ENCODE peak calls at places on chromosomes 13 and 19, in eight cellular contexts. G is lower leg skin, U is prostate gland, W is ovary, P is GM12892, T is right lobe of liver, B is breast epithelium, Q is transverse colon. E is an unnamed sample.

GRCh38 chr13:31930901-31931522 is 100.6 kb upstream of the FRY start:
- DNase-seq in U (no peak), Q (no peak), G (no peak), W (no peak), T (no peak), P (peak), B (no peak), E (no peak)

GRCh38 chr19:41548954-41549688 is 26.8 kb upstream of the CEACAM21 start:
- DNase-seq in G (no peak), W (no peak), T (no peak), B (no peak), P (no peak), Q (peak), U (no peak), E (no peak)

GRCh38 chr13:99614465-99614885 is 113.2 kb downstream of the TM9SF2 start:
- DNase-seq in B (no peak), T (peak), W (no peak), U (peak), Q (peak), P (no peak), G (no peak), E (peak)

GRCh38 chr13:34344761-34345600 is 527.0 kb downstream of the RFC3 start:
- DNase-seq in G (no peak), W (no peak), B (no peak), U (no peak), Q (no peak), T (no peak), P (no peak), E (no peak)

GRCh38 chr19:4329858-4330257 is 8.8 kb downstream of the STAP2 start:
- DNase-seq in B (no peak), G (no peak), T (no peak), Q (no peak), W (peak), P (no peak), U (no peak), E (no peak)

GRCh38 chr19:15556634-15557181 is 48.4 kb downstream of the CYP4F22 start:
- DNase-seq in G (no peak), T (no peak), B (no peak), P (no peak), U (no peak), W (no peak), Q (no peak), E (no peak)

GRCh38 chr13:93098972-93099371 is 127.6 kb upstream of the GPC6 start:
- DNase-seq in Q (peak), P (no peak), B (no peak), G (no peak), U (no peak), T (peak), W (no peak), E (no peak)

GRCh38 chr19:33819496-33819874 is 22.8 kb downstream of the KCTD15 start:
- DNase-seq in Q (no peak), U (no peak), W (no peak), T (no peak), P (no peak), B (no peak), G (no peak), E (no peak)

GRCh38 chr13:75687145-75687763 is 51.1 kb downstream of the LMO7 start:
- DNase-seq in W (no peak), B (no peak), Q (no peak), G (no peak), U (no peak), P (no peak), T (no peak), E (no peak)

GRCh38 chr13:36211567-36211966 is 2.8 kb downstream of the SOHLH2 start:
- DNase-seq in W (no peak), Q (no peak), T (no peak), B (no peak), P (no peak), U (no peak), G (no peak), E (no peak)

GRCh38 chr13:108214511-108215383 is 589 bp downstream of the LIG4 start:
- DNase-seq in P (no peak), B (no peak), G (no peak), U (no peak), T (peak), W (peak), Q (no peak), E (no peak)

GRCh38 chr13:93248627-93249047 is 22.0 kb downstream of the GPC6 start:
- DNase-seq in P (no peak), Q (no peak), T (peak), G (no peak), W (no peak), U (peak), B (no peak), E (peak)

GRCh38 chr19:14419038-14419813 is at the start of gene DDX39A:
- DNase-seq in U (peak), P (peak), B (peak), G (peak), T (peak), Q (peak), W (peak), E (peak)

GRCh38 chr13:48400820-48401219 is 12.1 kb downstream of the LPAR6 start:
- DNase-seq in Q (no peak), P (no peak), B (no peak), W (no peak), T (no peak), U (peak), G (no peak), E (no peak)

GRCh38 chr13:41542281-41542680 is 84.9 kb downstream of the RGCC start:
- DNase-seq in B (no peak), U (no peak), T (no peak), P (no peak), W (no peak), Q (no peak), G (no peak), E (no peak)

GRCh38 chr13:64078025-64078424 is 2662.4 kb upstream of the PCDH20 start:
- DNase-seq in B (no peak), G (no peak), P (no peak), Q (no peak), W (no peak), U (no peak), T (no peak), E (no peak)

GRCh38 chr13:75876371-75877050 is 240.4 kb downstream of the LMO7 start:
- DNase-seq in U (peak), T (peak), W (peak), P (peak), B (no peak), Q (peak), G (peak), E (peak)

GRCh38 chr13:46170687-46171086 is 11.3 kb downstream of the LCP1 start:
- DNase-seq in Q (no peak), W (no peak), B (no peak), P (no peak), T (no peak), U (no peak), G (no peak), E (no peak)

GRCh38 chr19:40553885-40554857 is 22.5 kb upstream of the SHKBP1 start:
- DNase-seq in B (no peak), U (no peak), P (no peak), Q (no peak), G (no peak), T (no peak), W (no peak), E (no peak)

GRCh38 chr19:46303702-46304397 is 7.0 kb downstream of the HIF3A start:
- DNase-seq in T (peak), G (peak), U (no peak), Q (peak), B (peak), W (peak), P (no peak), E (no peak)

GRCh38 chr13:27065582-27065981 is 106.0 kb downstream of the USP12 start:
- DNase-seq in G (no peak), P (no peak), U (no peak), B (no peak), T (no peak), Q (no peak), W (no peak), E (no peak)

GRCh38 chr13:91659583-91660415 is 261.4 kb downstream of the GPC5 start:
- DNase-seq in P (no peak), W (no peak), U (no peak), G (no peak), Q (no peak), T (no peak), B (no peak), E (no peak)

GRCh38 chr13:87792878-87793277 is 121.7 kb downstream of the SLITRK5 start:
- DNase-seq in U (no peak), W (no peak), B (no peak), P (no peak), T (no peak), Q (no peak), G (no peak), E (no peak)
- TF ChIP-seq POLR2A in U (no peak), W (no peak), B (no peak), P (no peak), T (no peak), Q (no peak), G (no peak), E (no peak)

DNA sequence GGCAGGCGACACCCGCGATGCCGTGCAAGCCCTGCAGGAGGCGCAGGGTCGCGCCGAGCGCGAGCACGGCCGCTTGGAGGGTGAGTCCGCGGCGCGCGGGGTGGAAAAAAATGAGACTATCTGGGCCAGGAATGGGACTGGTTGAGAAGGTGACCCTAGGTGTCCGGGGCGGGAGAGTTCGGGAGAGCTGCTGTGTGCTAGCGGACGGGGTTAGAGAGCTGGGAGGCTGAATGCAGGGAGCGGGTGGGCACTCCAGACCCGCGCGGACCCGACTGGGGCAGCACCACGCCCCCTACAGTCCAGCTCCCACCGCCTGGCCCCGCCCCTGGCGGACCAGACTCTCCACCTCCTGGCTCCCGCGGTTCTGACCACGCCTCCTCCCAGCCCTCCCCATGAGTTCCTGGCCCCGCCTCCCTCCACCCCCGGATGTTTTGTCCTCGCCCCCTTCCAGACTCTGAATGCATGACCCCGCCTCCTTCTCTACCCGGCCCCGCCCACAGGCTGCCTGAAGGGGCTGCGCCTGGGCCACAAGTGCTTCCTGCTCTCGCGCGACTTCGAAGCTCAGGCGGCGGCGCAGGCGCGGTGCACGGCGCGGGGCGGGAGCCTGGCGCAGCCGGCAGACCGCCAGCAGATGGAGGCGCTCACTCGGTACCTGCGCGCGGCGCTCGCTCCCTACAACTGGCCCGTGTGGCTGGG is 1.5 kb downstream of the CLEC11A start:
- DNase-seq in Q (peak), U (peak), W (peak), T (peak), P (peak), G (peak), B (peak), E (peak)
- TF ChIP-seq POLR2A in Q (peak), U (peak), W (peak), T (peak), P (peak), G (no peak), B (no peak), E (peak)

DNA sequence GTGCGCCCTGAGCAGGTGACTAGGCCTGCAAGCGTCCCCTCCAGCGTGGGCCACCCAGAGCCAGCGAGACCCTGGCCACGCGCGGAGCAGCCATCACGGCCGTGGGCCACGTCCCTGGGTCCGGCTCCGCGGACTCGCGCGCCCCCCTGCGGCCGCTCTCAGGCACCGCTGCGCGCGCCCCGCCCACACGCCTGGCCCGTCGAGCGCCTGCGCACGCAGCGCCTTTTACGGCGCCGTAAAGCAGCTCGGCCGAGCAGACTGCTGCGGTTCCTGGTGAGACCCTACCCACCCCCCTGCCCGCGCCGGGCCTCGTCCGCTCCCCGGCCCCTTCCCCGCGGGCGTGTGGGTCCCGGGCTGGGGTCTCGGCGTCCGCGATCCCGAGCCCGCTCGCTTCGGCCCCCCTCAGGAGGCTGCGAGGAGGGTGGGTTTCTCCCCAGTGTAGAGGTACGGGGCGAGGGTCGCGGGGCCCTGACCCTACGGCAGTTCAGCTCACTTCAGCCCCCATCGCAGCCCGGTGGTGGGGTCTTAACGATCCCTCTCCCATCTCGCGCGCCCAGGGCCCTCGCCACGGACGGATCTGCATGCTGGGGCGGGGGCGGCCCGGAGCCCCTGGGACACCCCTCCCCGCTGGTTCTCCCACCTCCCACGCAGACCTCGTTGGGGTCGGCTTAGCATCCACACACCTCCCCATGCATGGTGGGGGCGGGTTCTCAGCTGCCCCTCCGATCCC is at the start of gene TRAPPC5:
- DNase-seq in Q (peak), G (peak), W (peak), U (peak), P (peak), B (peak), T (peak), E (peak)
- TF ChIP-seq POLR2A in Q (peak), G (no peak), W (peak), U (peak), P (peak), B (no peak), T (peak), E (peak)

GRCh38 chr19:48795055-48795854 is 15.6 kb downstream of the BCAT2 start:
- DNase-seq in U (peak), Q (peak), P (peak), G (peak), B (peak), T (peak), W (peak), E (peak)
- TF ChIP-seq POLR2A in U (peak), Q (peak), P (peak), G (no peak), B (no peak), T (no peak), W (peak), E (no peak)

GRCh38 chr13:44238011-44238421 is 135.6 kb upstream of the SERP2 start:
- DNase-seq in U (no peak), G (no peak), P (no peak), W (no peak), B (no peak), Q (no peak), T (no peak), E (no peak)

GRCh38 chr13:44236370-44236769 is 137.3 kb upstream of the SERP2 start:
- DNase-seq in G (peak), T (no peak), W (no peak), Q (no peak), U (no peak), B (no peak), P (no peak), E (no peak)

GRCh38 chr13:44234566-44234965 is 139.1 kb upstream of the SERP2 start:
- DNase-seq in B (no peak), P (no peak), U (no peak), G (no peak), W (no peak), T (no peak), Q (no peak), E (no peak)

GRCh38 chr13:44240611-44241010 is 133.0 kb upstream of the SERP2 start:
- DNase-seq in U (no peak), P (no peak), G (no peak), Q (no peak), W (no peak), T (no peak), B (no peak), E (no peak)

DNA sequence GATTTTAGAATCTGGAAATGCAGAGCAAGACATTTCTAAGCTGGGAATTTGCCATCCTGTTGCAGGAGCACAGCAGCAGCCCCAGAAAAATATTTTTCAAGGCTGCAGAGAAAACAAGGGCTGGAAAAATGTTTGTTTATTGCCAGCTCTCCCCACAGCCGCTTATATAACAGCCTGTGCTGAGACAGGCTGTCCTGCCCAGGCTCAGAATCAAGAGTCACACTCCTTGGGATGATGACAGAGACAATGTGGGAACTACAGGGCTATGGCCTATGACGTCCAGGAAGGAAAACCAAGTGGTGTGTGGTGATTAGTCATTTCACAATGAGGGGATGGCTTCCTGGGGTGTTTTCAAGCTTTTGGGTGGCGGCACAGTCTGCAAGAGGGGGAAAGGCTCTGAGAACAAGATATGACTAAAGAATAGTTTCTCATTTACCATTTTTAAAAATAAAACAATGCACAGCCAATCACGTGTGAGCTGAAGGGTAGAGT is 136.3 kb upstream of the SERP2 start:
- DNase-seq in U (peak), P (peak), T (no peak), B (no peak), G (peak), Q (peak), W (peak), E (no peak)
- TF ChIP-seq POLR2A in U (no peak), P (no peak), T (no peak), B (no peak), G (no peak), Q (no peak), W (no peak), E (no peak)

GRCh38 chr19:37466798-37467607 is at the start of gene ZNF569:
- DNase-seq in W (peak), U (peak), B (peak), T (peak), Q (peak), P (peak), G (peak), E (peak)
- TF ChIP-seq POLR2A in W (no peak), U (no peak), B (no peak), T (peak), Q (peak), P (peak), G (no peak), E (peak)

DNA sequence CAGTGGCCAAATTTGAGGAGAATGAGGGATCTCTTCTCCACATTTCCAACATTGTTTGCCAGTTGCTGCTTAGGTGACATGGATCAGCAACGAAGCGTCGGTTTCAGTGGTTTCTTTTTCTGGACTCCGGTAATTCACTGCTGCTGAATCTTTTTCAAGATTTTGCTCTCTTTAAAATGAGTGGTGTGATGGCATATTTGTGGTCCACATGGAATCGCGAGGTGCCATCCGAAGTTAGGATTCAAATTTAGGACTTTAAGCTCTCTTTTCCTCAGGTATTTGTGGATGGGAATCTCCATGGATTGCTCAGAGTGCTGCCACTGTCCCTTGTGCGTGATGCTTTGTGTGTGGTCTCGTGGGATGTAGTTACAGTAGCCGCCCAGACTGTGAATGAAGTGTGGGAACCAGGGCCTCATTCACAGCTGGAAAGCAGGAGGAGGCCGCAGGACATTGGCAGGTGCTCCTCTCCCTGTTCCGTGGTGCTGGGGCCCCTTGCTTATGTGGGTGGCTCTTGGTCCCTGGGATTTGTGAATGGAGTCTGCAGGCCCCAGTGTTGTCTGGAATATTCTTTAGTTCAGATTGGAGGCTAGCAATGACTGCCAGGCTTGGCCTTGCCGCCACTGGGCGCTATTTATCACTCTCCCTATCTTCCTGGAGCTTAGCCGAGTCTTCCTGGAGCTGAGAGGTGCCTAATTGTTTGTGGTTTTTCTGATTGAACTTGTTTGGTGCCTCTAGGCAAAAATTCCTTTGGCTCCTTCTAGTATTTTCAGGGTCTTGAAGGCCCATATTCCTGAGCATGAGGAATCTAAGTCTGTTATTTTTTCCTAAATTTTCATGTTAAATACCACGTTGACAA is 1.5 kb downstream of the ILF3 start:
- DNase-seq in B (no peak), Q (peak), U (peak), G (no peak), P (no peak), T (no peak), W (no peak), E (no peak)
- TF ChIP-seq POLR2A in B (no peak), Q (no peak), U (no peak), G (no peak), P (no peak), T (no peak), W (no peak), E (no peak)

GRCh38 chr19:12065100-12065538 is 588 bp downstream of the ZNF844 start:
- DNase-seq in W (no peak), B (peak), P (no peak), U (peak), Q (peak), G (peak), T (no peak), E (no peak)

GRCh38 chr19:12064266-12065099 is at the start of gene ZNF844:
- DNase-seq in T (peak), G (peak), U (peak), P (peak), W (peak), Q (peak), B (peak), E (peak)
- TF ChIP-seq POLR2A in T (peak), G (no peak), U (peak), P (peak), W (peak), Q (peak), B (peak), E (peak)

E was measured in H54.